ENCODE peak calls at places on chromosomes 16 and 17, in eight cellular contexts. P is CD8-positive, alpha-beta T cell; V is Peyer's patch; Y is uterus; E is lung; J is sigmoid colon; K is tibial artery; U is cardiac muscle cell. W is an unnamed sample. For H3K4me1, the result is how much of the 10 kb centered on the place peaks cover.

GRCh38 chr16:4521971-4522623 is 16.5 kb downstream of the CDIP1 start:
- DNase-seq in P (no peak), V (no peak), Y (no peak), E (no peak), J (no peak), K (peak), U (no peak), W (no peak)

GRCh38 chr17:48470388-48471034 is 40.5 kb upstream of the SKAP1 start:
- DNase-seq in P (no peak), V (no peak), Y (no peak), E (no peak), J (no peak), K (no peak), U (no peak), W (peak)

GRCh38 chr17:74883241-74883750 is 10.1 kb downstream of the FADS6 start:
- DNase-seq in P (no peak), V (no peak), Y (no peak), E (no peak), J (no peak), K (no peak), U (no peak), W (no peak)

GRCh38 chr16:54628796-54629625 is 301.7 kb upstream of the IRX5 start:
- DNase-seq in P (no peak), V (no peak), Y (no peak), E (peak), J (no peak), K (no peak), U (no peak), W (no peak)

GRCh38 chr16:29107299-29107698 is 122.4 kb downstream of the LAT start:
- DNase-seq in P (no peak), V (no peak), Y (no peak), E (no peak), J (no peak), K (no peak), U (no peak), W (no peak)

GRCh38 chr16:81755915-81756644 is 23.0 kb upstream of the PLCG2 start:
- DNase-seq in P (no peak), V (no peak), Y (peak), E (no peak), J (no peak), K (no peak), U (no peak), W (no peak)

GRCh38 chr17:81926451-81927144 is 937 bp downstream of the MAFG start:
- DNase-seq in P (peak), V (peak), Y (peak), E (peak), J (peak), K (peak), U (peak), W (peak)

GRCh38 chr16:83586036-83586810 is 221.6 kb upstream of the HSBP1 start:
- DNase-seq in P (no peak), V (no peak), Y (no peak), E (no peak), J (no peak), K (no peak), U (peak), W (no peak)

GRCh38 chr16:86214326-86215232 is 295.7 kb upstream of the FOXF1 start:
- DNase-seq in P (no peak), V (peak), Y (peak), E (no peak), J (peak), K (no peak), U (no peak), W (no peak)

GRCh38 chr17:1557355-1558095 is 5.1 kb downstream of the PITPNA start:
- DNase-seq in P (no peak), V (no peak), Y (no peak), E (no peak), J (no peak), K (no peak), U (no peak), W (no peak)

GRCh38 chr17:42428141-42428944 is 5.3 kb upstream of the CAVIN1 start:
- DNase-seq in P (peak), V (no peak), Y (no peak), E (peak), J (peak), K (no peak), U (peak), W (peak)

GRCh38 chr17:57539528-57540301 is 205.4 kb downstream of the CCDC182 start:
- DNase-seq in P (no peak), V (no peak), Y (no peak), E (no peak), J (no peak), K (no peak), U (no peak), W (no peak)
- H3K4me1 ChIP-seq in P (under half), V (under half), Y (under half), E (under half), J (under half), K (under half), U (under half), W (under half)

DNA sequence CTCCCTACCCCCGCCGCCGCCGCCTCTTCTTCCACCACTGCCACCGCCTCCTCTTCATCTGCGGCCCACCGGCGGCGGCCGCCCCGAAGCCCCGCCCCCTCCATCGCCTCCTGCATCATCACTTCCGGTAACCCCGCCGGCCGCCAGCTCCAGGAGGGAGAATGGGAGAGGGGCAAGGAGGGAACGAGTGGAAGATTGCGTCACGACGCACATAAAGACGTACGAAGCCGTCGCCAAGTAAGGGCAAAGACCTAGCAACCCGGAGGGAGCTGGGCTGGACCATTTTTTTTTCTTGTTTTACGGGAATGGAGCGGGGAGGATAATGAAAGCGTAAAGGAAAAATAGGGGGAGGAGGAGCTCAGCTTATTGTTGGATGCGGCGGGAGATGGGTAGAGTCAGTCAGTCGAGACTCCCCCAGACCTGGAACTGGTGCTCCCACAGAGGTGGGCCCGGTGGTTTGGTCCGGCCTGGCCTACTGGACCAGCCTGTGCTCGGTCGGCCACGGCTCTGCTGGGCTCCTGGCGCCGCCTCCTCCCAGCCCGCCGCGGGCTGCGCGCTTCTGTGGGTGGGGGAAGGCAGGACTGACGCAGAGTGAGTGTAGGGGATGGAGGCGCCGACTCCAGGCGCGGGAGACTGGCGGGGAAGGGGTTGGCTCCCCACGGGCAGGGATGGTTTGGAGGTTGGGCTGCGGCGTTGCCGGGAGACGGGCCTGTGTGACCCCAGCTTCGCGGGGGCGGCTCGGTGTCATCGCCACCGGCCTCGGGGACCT is at the start of the genes DCUN1D3 and LYRM1:
- DNase-seq in P (peak), V (peak), Y (peak), E (peak), J (peak), K (peak), U (peak), W (peak)
- H3K4me1 ChIP-seq in P (under half), V (under half), Y (under half), E (under half), J (under half), K (under half), U (under half), W (half or more)

GRCh38 chr17:78726471-78727010 is 55.5 kb downstream of the CYTH1 start:
- DNase-seq in P (no peak), V (no peak), Y (no peak), E (no peak), J (no peak), K (no peak), U (no peak), W (no peak)

GRCh38 chr17:78724999-78725398 is 57.1 kb downstream of the CYTH1 start:
- DNase-seq in P (no peak), V (no peak), Y (no peak), E (no peak), J (no peak), K (no peak), U (no peak), W (no peak)

GRCh38 chr17:78724544-78724943 is 57.5 kb downstream of the CYTH1 start:
- DNase-seq in P (no peak), V (no peak), Y (no peak), E (no peak), J (no peak), K (no peak), U (no peak), W (no peak)

GRCh38 chr17:78727057-78727456 is 55.0 kb downstream of the CYTH1 start:
- DNase-seq in P (no peak), V (no peak), Y (no peak), E (no peak), J (no peak), K (no peak), U (no peak), W (no peak)

GRCh38 chr17:78725448-78726021 is 56.5 kb downstream of the CYTH1 start:
- DNase-seq in P (no peak), V (no peak), Y (no peak), E (no peak), J (no peak), K (no peak), U (no peak), W (peak)
- H3K4me1 ChIP-seq in P (half or more), V (under half), Y (under half), E (under half), J (under half), K (under half), U (under half), W (half or more)

DNA sequence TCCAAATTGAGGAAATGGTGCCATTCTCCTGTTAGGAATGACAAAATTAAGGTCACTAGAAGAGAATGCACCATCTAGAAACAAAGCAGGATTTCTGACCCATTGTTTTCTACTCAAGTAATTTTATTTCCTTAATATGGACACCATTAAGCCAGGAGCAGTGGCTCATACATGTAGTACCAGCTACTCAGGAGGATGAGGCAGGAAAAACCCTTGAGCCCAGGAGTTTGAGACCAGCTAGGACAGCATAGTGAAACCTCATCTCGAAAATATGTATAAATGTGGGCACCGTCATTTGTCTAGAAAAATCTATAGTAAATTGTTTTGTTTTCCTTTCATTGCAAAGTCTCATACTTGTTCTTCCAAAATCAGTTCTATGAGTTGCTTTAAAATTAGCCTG is 9.1 kb upstream of the AP1G1 start:
- DNase-seq in P (no peak), V (no peak), Y (no peak), E (no peak), J (no peak), K (no peak), U (no peak), W (no peak)
- H3K4me1 ChIP-seq in P (under half), V (under half), Y (under half), E (under half), J (under half), K (under half), U (under half), W (under half)

GRCh38 chr16:20997147-20997546 is 96.6 kb downstream of the LYRM1 start:
- DNase-seq in P (no peak), V (no peak), Y (no peak), E (no peak), J (no peak), K (no peak), U (no peak), W (no peak)
- H3K4me1 ChIP-seq in P (under half), V (under half), Y (under half), E (under half), J (under half), K (under half), U (under half), W (under half)

GRCh38 chr17:79937981-79938695 is 97.5 kb downstream of the TBC1D16 start:
- DNase-seq in P (no peak), V (no peak), Y (no peak), E (no peak), J (no peak), K (no peak), U (no peak), W (no peak)

GRCh38 chr17:79938696-79939435 is 96.8 kb downstream of the TBC1D16 start:
- DNase-seq in P (no peak), V (peak), Y (no peak), E (no peak), J (no peak), K (no peak), U (no peak), W (no peak)

GRCh38 chr17:79940381-79941087 is 95.1 kb downstream of the TBC1D16 start:
- DNase-seq in P (no peak), V (peak), Y (no peak), E (no peak), J (peak), K (peak), U (no peak), W (no peak)

GRCh38 chr17:79941088-79942010 is 94.3 kb downstream of the TBC1D16 start:
- DNase-seq in P (no peak), V (no peak), Y (no peak), E (no peak), J (peak), K (peak), U (no peak), W (no peak)

DNA sequence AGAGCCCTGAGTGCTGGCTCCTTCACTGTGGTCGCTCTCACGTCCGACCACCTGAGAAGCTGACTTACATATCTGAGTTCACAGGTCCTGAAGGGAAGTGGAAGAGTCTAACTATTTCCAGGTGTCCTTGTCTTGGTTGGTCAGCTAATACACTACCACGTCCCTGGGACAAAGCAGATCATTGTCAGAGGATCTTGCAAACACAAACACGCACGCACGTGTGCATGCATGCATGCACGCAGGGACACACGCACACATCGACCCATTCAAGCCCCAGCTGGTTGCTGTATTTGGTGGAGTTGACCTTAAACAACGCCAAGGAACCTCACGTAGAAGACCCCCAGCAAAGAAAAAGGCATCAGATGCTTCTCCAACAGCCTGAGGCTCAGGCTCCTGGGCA is 95.9 kb downstream of the TBC1D16 start:
- DNase-seq in P (no peak), V (no peak), Y (no peak), E (no peak), J (no peak), K (peak), U (no peak), W (no peak)
- H3K4me1 ChIP-seq in P (under half), V (under half), Y (under half), E (under half), J (under half), K (under half), U (under half), W (under half)

W was measured in OCI-LY7.